ENCODE peak calls at places on chromosomes 2 and 18, in four cellular contexts. One of them, this sample, is unnamed.

GRCh38 chr2:88729061-88729745 is 37.7 kb downstream of the RPIA start:
- DNase-seq in H9: no peak
- DNase-seq in IMR-90: no peak
- DNase-seq in H1: no peak
- DNase-seq in this sample: no peak

GRCh38 chr2:110716959-110717645 is 15.3 kb upstream of the ACOXL start:
- DNase-seq in H1: no peak
- DNase-seq in H9: no peak
- DNase-seq in IMR-90: no peak
- DNase-seq in this sample: no peak

GRCh38 chr2:207135340-207135739 is 30.4 kb downstream of the KLF7 start:
- DNase-seq in H9: no peak
- DNase-seq in H1: no peak
- DNase-seq in IMR-90: peak; percentile 56
- DNase-seq in this sample: peak; percentile 81

GRCh38 chr2:36578343-36579296 is 19.3 kb downstream of the FEZ2 start:
- DNase-seq in IMR-90: no peak
- DNase-seq in H1: no peak
- DNase-seq in H9: no peak
- DNase-seq in this sample: no peak

GRCh38 chr18:22230403-22231042 is 61.1 kb downstream of the GATA6 start:
- DNase-seq in IMR-90: peak; percentile 98
- DNase-seq in H9: no peak
- DNase-seq in H1: no peak
- DNase-seq in this sample: no peak

GRCh38 chr2:77977486-77978063 is 455.4 kb upstream of the LRRTM4 start:
- DNase-seq in IMR-90: no peak
- DNase-seq in H9: no peak
- DNase-seq in H1: no peak
- DNase-seq in this sample: peak; percentile 45

GRCh38 chr2:239300871-239301742 is 99.7 kb downstream of the HDAC4 start:
- DNase-seq in IMR-90: no peak
- DNase-seq in H9: no peak
- DNase-seq in H1: no peak
- DNase-seq in this sample: no peak

GRCh38 chr2:163407296-163407695 is 328.5 kb downstream of the FIGN start:
- DNase-seq in H1: no peak
- DNase-seq in H9: no peak
- DNase-seq in IMR-90: peak; percentile 18
- DNase-seq in this sample: no peak

GRCh38 chr18:2102022-2102421 is 469.3 kb downstream of the METTL4 start:
- DNase-seq in H1: no peak
- DNase-seq in H9: no peak
- DNase-seq in IMR-90: no peak
- DNase-seq in this sample: no peak

GRCh38 chr18:51907687-51908597 is 432.1 kb upstream of the DCC start:
- DNase-seq in IMR-90: no peak
- DNase-seq in H9: no peak
- DNase-seq in H1: no peak
- DNase-seq in this sample: no peak

GRCh38 chr2:219739061-219739460 is 111.6 kb downstream of the SLC4A3 start:
- DNase-seq in H9: no peak
- DNase-seq in IMR-90: peak; percentile 26
- DNase-seq in H1: no peak
- DNase-seq in this sample: no peak

GRCh38 chr18:6239716-6240115 is 175.0 kb downstream of the L3MBTL4 start:
- DNase-seq in H9: no peak
- DNase-seq in IMR-90: no peak
- DNase-seq in H1: no peak
- DNase-seq in this sample: peak; percentile 5

GRCh38 chr2:241818943-241819270 is 9.9 kb downstream of the NEU4 start:
- DNase-seq in IMR-90: no peak
- DNase-seq in H9: no peak
- DNase-seq in H1: no peak
- DNase-seq in this sample: no peak

GRCh38 chr2:165911231-165911630 is 42.3 kb downstream of the TTC21B start:
- DNase-seq in H9: no peak
- DNase-seq in H1: no peak
- DNase-seq in IMR-90: peak; percentile 80
- DNase-seq in this sample: no peak

GRCh38 chr2:113755690-113756063 is 765 bp downstream of the SLC35F5 start:
- DNase-seq in IMR-90: peak; percentile 17
- DNase-seq in H9: no peak
- DNase-seq in H1: no peak
- DNase-seq in this sample: no peak

GRCh38 chr2:197674546-197674945 is 841 bp downstream of the RFTN2 start:
- DNase-seq in H1: no peak
- DNase-seq in IMR-90: peak; percentile 26
- DNase-seq in H9: no peak
- DNase-seq in this sample: no peak

GRCh38 chr2:214193943-214194342 is 216.9 kb upstream of the VWC2L start:
- DNase-seq in IMR-90: peak; percentile 79
- DNase-seq in H1: no peak
- DNase-seq in H9: no peak
- DNase-seq in this sample: no peak

GRCh38 chr2:201966691-201967388 is 66.8 kb upstream of the FZD7 start:
- DNase-seq in H1: no peak
- DNase-seq in H9: no peak
- DNase-seq in IMR-90: no peak
- DNase-seq in this sample: no peak

GRCh38 chr2:182622231-182622630 is 93.8 kb upstream of the DNAJC10 start:
- DNase-seq in H9: no peak
- DNase-seq in H1: no peak
- DNase-seq in IMR-90: peak; percentile 41
- DNase-seq in this sample: no peak
- H3K4me1 ChIP-seq in H9: peaks cover 5% of the 10 kb centered on the region
- H3K4me1 ChIP-seq in H1: peaks cover 3% of the 10 kb centered on the region
- H3K4me1 ChIP-seq in IMR-90: peaks cover 7% of the 10 kb centered on the region
- H3K4me1 ChIP-seq in this sample: no peaks in the 10 kb centered on the region

DNA sequence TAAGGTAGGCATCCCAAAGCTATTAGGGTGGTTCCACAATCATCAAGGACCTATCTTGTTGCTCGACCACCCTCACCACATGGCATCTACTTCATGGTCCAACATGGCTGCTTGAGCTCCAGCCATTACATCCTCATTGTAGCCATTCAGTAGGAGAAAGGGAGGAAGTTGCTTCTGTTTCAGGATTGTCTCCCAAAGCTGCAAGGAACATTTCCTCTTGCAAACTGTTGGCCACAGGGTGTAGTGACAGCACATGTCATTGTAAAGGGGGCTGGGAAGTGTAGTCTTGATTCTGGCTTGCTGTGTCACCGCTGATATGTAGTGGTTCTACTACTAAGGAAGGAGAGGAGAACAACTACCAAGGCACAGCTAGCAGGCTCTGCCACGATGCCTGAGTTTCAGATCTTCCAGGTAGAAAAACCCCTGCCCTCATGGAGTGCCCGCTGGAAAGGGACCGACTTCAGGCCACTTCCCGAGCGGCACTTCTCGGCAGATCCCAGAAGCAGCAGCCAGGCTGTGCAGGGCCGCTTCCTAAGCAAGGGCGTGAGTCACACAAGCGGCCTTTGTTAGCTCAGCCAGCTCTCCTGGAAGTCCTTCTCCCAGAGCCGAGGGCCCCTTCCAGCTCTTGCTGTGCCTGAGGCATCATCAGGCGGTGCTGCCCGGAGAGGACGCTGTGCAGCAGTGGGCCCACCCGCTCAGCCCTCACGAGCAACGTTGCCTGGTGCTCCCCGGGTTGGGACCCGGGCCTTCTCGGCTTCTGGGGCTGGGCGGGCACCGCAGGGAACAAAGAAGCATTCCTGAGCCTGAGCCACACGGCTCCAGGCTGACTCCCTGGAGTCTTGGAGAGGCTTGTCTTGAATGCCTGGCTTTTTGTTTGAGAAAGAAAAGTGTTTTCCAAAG is 58.2 kb downstream of the HS6ST1 start:
- DNase-seq in H1: peak; percentile 58
- DNase-seq in H9: peak; percentile 83
- DNase-seq in IMR-90: peak; percentile 81
- DNase-seq in this sample: peak; percentile 94
- H2BK5ac ChIP-seq in H1: peak overlapping the region; percentile 28
- H2BK5ac ChIP-seq in H9: no peak overlapping the region
- H2BK5ac ChIP-seq in IMR-90: peak overlapping the region; percentile 6
- H2BK5ac ChIP-seq in this sample: no peak overlapping the region

GRCh38 chr18:32358075-32358474 is 112.6 kb downstream of the GAREM1 start:
- DNase-seq in IMR-90: no peak
- DNase-seq in H9: peak; percentile 46
- DNase-seq in H1: no peak
- DNase-seq in this sample: peak; percentile 59

GRCh38 chr18:32358529-32358928 is 112.2 kb downstream of the GAREM1 start:
- DNase-seq in H9: no peak
- DNase-seq in IMR-90: no peak
- DNase-seq in H1: no peak
- DNase-seq in this sample: peak; percentile 61

GRCh38 chr18:32353257-32353656 is 117.4 kb downstream of the GAREM1 start:
- DNase-seq in H1: no peak
- DNase-seq in H9: no peak
- DNase-seq in IMR-90: no peak
- DNase-seq in this sample: no peak

GRCh38 chr18:32351014-32351413 is 119.7 kb downstream of the GAREM1 start:
- DNase-seq in IMR-90: peak; percentile 26
- DNase-seq in H1: no peak
- DNase-seq in H9: no peak
- DNase-seq in this sample: no peak

GRCh38 chr18:32355896-32356295 is 114.8 kb downstream of the GAREM1 start:
- DNase-seq in IMR-90: peak; percentile 87
- DNase-seq in H1: no peak
- DNase-seq in H9: no peak
- DNase-seq in this sample: no peak
- H4K5ac ChIP-seq in IMR-90: no peak overlapping the region
- H4K5ac ChIP-seq in H1: no peak overlapping the region
- H4K5ac ChIP-seq in H9: no peak overlapping the region
- H4K5ac ChIP-seq in this sample: no peak overlapping the region

GRCh38 chr2:45821558-45822271 is 170.2 kb downstream of the PRKCE start:
- DNase-seq in H1: no peak
- DNase-seq in H9: no peak
- DNase-seq in IMR-90: peak; percentile 69
- DNase-seq in this sample: no peak
- H3K4me1 ChIP-seq in H1: peaks cover 2% of the 10 kb centered on the region
- H3K4me1 ChIP-seq in H9: no peaks in the 10 kb centered on the region
- H3K4me1 ChIP-seq in IMR-90: peaks cover 11% of the 10 kb centered on the region
- H3K4me1 ChIP-seq in this sample: no peaks in the 10 kb centered on the region

GRCh38 chr2:236642125-236642524 is 72.5 kb downstream of the ACKR3 start:
- DNase-seq in H1: no peak
- DNase-seq in IMR-90: no peak
- DNase-seq in H9: no peak
- DNase-seq in this sample: no peak

GRCh38 chr2:236643480-236643879 is 73.9 kb downstream of the ACKR3 start:
- DNase-seq in IMR-90: no peak
- DNase-seq in H1: no peak
- DNase-seq in H9: no peak
- DNase-seq in this sample: no peak

GRCh38 chr2:236641051-236641450 is 71.4 kb downstream of the ACKR3 start:
- DNase-seq in IMR-90: no peak
- DNase-seq in H9: no peak
- DNase-seq in H1: no peak
- DNase-seq in this sample: no peak

GRCh38 chr2:236644067-236644466 is 74.4 kb downstream of the ACKR3 start:
- DNase-seq in H1: no peak
- DNase-seq in IMR-90: no peak
- DNase-seq in H9: no peak
- DNase-seq in this sample: no peak

DNA sequence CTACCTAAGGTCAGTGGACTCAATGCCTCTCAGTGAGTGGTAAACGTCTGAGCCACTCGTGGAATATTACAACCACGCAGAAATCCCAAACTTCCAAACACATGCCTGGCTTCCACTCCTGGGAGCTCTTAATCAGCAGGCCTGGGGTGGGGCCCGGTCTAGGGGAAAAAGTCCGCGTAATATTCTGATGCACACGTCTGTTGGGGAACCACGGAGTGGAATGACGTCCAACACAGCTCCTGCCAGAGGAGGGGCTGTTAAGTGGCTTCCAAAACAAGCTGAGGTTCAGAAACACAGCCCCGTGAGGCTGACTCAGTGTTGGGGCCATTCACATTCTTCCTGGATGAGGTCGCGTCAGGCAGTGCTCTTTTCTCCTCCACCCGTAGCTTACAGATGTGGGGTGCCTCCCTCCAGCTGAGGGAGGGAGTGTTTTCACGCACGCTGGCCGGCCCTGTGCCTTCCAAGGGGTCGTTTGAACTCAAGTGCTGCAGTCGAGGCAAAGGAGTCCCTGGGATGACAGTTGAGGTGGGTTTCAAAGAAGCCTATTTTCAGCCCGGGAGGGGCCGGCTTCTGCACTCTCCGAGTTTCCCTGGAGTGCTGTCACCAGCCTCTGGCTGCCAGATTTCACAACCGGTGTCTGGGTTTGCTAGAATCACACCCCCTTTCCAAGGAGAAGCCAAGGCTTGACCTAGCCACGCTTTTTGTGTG is 73.1 kb downstream of the ACKR3 start:
- DNase-seq in H9: peak; percentile 52
- DNase-seq in IMR-90: peak; percentile 96
- DNase-seq in H1: peak; percentile 33
- DNase-seq in this sample: peak; percentile 87
- H2BK5ac ChIP-seq in H9: no peak overlapping the region
- H2BK5ac ChIP-seq in IMR-90: peak overlapping the region; percentile 93
- H2BK5ac ChIP-seq in H1: no peak overlapping the region
- H2BK5ac ChIP-seq in this sample: no peak overlapping the region

DNA sequence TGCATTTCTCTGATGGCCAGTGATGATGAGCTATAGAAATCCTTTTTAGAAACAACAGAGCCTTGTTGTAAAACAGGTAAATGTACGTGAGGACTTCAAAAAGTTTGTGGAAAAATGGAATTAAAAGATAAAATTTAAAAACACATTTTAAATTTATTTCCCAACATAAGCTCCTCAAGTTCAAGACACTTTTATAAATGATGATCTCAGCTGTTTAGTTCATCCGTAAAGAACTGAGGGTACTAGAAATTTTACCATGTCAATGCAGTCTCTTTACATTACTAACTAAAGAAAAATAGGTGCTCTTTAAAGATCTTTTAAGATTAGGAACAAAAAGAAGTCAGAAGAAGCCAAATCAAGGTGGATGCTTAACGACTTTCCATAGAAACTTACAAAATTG is 52.5 kb downstream of the MSH2 start:
- DNase-seq in H1: no peak
- DNase-seq in IMR-90: no peak
- DNase-seq in H9: no peak
- DNase-seq in this sample: no peak
- H4K5ac ChIP-seq in H1: no peak overlapping the region
- H4K5ac ChIP-seq in IMR-90: no peak overlapping the region
- H4K5ac ChIP-seq in H9: no peak overlapping the region
- H4K5ac ChIP-seq in this sample: no peak overlapping the region

GRCh38 chr2:199329024-199329423 is 128.7 kb downstream of the SATB2 start:
- DNase-seq in IMR-90: no peak
- DNase-seq in H9: no peak
- DNase-seq in H1: no peak
- DNase-seq in this sample: no peak

GRCh38 chr2:199329466-199329865 is 128.3 kb downstream of the SATB2 start:
- DNase-seq in H1: no peak
- DNase-seq in H9: no peak
- DNase-seq in IMR-90: peak; percentile 71
- DNase-seq in this sample: no peak

GRCh38 chr2:199325881-199326280 is 131.9 kb downstream of the SATB2 start:
- DNase-seq in H9: no peak
- DNase-seq in H1: no peak
- DNase-seq in IMR-90: no peak
- DNase-seq in this sample: no peak
- H3K4me1 ChIP-seq in H9: no peaks in the 10 kb centered on the region
- H3K4me1 ChIP-seq in H1: no peaks in the 10 kb centered on the region
- H3K4me1 ChIP-seq in IMR-90: no peaks in the 10 kb centered on the region
- H3K4me1 ChIP-seq in this sample: no peaks in the 10 kb centered on the region

This sample was measured in mesendoderm.